ENCODE peak calls at places on chromosomes 5 and 9, in nine cellular contexts. V, O, F, P, W, R, J, D and T are unnamed samples.

GRCh38 chr9:94165592-94166236 is 81.5 kb downstream of the PTPDC1 start:
- DNase-seq in V (peak; percentile 95), O (peak; percentile 99), F (peak; percentile 99), P (peak; percentile 94), W (peak; percentile 92), R (peak; percentile 99), J (peak; percentile 98), D (peak; percentile 98), T (peak; percentile 78)

GRCh38 chr5:1204693-1205242 is 3.4 kb downstream of the SLC6A19 start:
- DNase-seq in V (no peak), O (peak; percentile 1), F (peak; percentile 61), P (no peak), W (no peak), R (no peak), J (no peak), D (no peak), T (no peak)

GRCh38 chr9:36974731-36975130 is 59.3 kb downstream of the PAX5 start:
- DNase-seq in V (no peak), O (no peak), F (no peak), P (no peak), W (no peak), R (no peak), J (no peak), D (peak; percentile 27), T (no peak)

GRCh38 chr5:42570946-42571625 is 147.8 kb downstream of the GHR start:
- DNase-seq in V (no peak), O (peak; percentile 41), F (no peak), P (no peak), W (no peak), R (no peak), J (no peak), D (peak; percentile 14), T (no peak)

GRCh38 chr9:123834907-123835562 is 94.9 kb downstream of the DENND1A start:
- DNase-seq in V (peak; percentile 16), O (peak; percentile 28), F (peak; percentile 83), P (no peak), W (no peak), R (no peak), J (no peak), D (no peak), T (no peak)

GRCh38 chr5:122772446-122772845 is 2.4 kb upstream of the SNX2 start:
- DNase-seq in V (no peak), O (peak; percentile 51), F (no peak), P (no peak), W (no peak), R (no peak), J (no peak), D (no peak), T (peak; percentile 74)

GRCh38 chr9:110427497-110428104 is 89.9 kb upstream of the TXNDC8 start:
- DNase-seq in V (no peak), O (peak; percentile 53), F (peak; percentile 46), P (no peak), W (no peak), R (peak; percentile 52), J (peak; percentile 57), D (peak; percentile 49), T (no peak)

GRCh38 chr9:132588501-132589147 is 6.2 kb downstream of the BARHL1 start:
- DNase-seq in V (no peak), O (no peak), F (no peak), P (no peak), W (no peak), R (no peak), J (no peak), D (no peak), T (no peak)

GRCh38 chr9:30932226-30932625 is 1452.2 kb upstream of the ACO1 start:
- DNase-seq in V (no peak), O (peak; percentile 5), F (no peak), P (no peak), W (no peak), R (no peak), J (no peak), D (peak; percentile 55), T (no peak)

DNA sequence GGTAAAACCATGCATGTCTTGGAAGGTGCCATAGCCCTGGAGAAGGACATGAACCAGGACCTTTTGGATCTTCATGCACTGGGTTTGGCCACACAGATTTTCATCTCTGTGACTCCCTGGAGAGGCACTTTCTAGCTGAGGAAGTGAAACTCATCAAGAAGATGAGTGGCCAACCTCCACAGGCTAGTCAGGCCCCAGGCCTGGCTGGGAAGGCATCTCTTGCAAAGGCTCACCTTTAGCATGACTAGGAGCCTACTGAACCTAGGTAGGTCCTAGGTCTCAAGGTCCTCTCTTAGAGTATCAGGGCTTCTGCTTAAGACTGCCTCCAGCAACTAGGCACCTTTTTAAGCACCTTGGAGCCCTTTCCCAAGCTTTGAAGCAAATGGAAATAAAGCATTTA is 1448.7 kb upstream of the ACO1 start:
- DNase-seq in V (no peak), O (no peak), F (no peak), P (no peak), W (no peak), R (no peak), J (no peak), D (no peak), T (no peak)
- TF ChIP-seq CTCF in V (no peak), O (no peak), F (no peak), P (no peak), W (no peak), R (no peak), J (no peak), D (no peak), T (no peak)

GRCh38 chr9:10612649-10613398 is at the start of gene PTPRD:
- DNase-seq in V (peak; percentile 16), O (peak; percentile 22), F (no peak), P (no peak), W (no peak), R (peak; percentile 50), J (peak; percentile 40), D (peak; percentile 23), T (no peak)
- TF ChIP-seq CTCF in V (no peak), O (no peak), F (no peak), P (no peak), W (no peak), R (no peak), J (no peak), D (peak; percentile 17), T (peak; percentile 27)

GRCh38 chr9:98611319-98611718 is 97.4 kb downstream of the GABBR2 start:
- DNase-seq in V (no peak), O (no peak), F (no peak), P (no peak), W (no peak), R (no peak), J (no peak), D (no peak), T (no peak)

GRCh38 chr9:98619788-98620187 is 88.9 kb downstream of the GABBR2 start:
- DNase-seq in V (no peak), O (no peak), F (no peak), P (no peak), W (no peak), R (no peak), J (no peak), D (no peak), T (no peak)

GRCh38 chr9:98611986-98612505 is 96.7 kb downstream of the GABBR2 start:
- DNase-seq in V (no peak), O (no peak), F (no peak), P (no peak), W (no peak), R (peak; percentile 66), J (no peak), D (no peak), T (no peak)

GRCh38 chr9:98614941-98615340 is 93.8 kb downstream of the GABBR2 start:
- DNase-seq in V (no peak), O (no peak), F (no peak), P (no peak), W (no peak), R (no peak), J (no peak), D (no peak), T (no peak)

GRCh38 chr9:98615633-98616032 is 93.1 kb downstream of the GABBR2 start:
- DNase-seq in V (no peak), O (no peak), F (no peak), P (no peak), W (no peak), R (no peak), J (no peak), D (no peak), T (no peak)
- TF ChIP-seq CTCF in V (no peak), O (no peak), F (no peak), P (no peak), W (no peak), R (no peak), J (no peak), D (no peak), T (no peak)

DNA sequence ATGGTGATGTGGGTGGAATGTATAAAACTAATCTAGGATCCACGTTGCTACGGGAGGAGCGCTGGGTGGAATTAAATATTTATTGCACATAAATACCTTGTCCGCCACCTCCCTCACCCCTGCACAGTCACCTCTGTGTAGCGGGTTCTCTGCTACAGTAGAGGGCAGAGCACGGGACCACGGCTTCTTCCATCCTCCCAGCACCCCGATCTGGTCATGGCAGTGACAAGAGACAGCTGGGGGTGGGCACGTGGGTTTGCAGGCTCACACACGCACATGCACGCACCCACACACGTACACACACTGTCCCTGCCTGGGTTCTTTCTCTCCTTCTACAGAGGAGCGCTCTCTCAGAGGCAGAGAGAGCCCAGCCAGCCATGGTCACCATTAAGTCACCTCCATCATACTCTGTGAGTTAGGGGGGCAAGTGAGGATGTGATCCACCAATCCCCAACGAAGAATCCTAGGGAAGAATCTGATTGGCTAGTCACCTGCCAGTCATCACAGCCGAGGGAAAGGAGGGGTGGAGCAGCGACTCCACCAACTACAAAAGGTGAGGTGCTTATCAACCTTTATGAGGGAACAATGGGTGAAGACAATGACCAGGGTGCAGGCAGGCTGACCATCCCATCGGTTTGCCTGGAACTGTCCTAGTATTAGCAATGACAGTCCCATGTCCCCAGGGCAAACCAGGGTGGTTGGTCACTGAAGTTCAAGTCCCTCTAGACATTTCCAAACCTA is 18.5 kb upstream of the FCN1 start:
- DNase-seq in V (no peak), O (no peak), F (no peak), P (no peak), W (no peak), R (no peak), J (no peak), D (no peak), T (no peak)
- TF ChIP-seq CTCF in V (no peak), O (no peak), F (no peak), P (no peak), W (no peak), R (no peak), J (no peak), D (no peak), T (no peak)

DNA sequence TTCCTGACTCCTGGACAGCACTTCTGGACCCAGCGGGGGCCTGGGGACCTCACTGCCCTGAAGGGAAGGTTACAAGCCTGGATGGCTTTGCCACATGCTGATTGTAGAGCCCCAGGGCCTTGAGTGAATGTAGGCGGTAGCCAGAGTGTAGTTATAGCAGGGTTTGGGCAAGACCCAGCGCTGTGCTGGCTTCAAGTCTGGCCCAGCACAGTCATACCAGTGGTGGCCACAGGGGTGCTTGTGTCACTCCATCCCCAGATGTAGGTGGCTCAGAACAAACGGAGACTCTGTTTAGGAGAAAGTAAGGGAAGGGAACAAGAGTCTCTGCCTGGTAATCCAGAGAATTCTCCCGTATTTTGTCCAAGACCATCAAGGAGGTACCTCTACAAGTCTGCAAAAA is 84.6 kb downstream of the STARD4 start:
- DNase-seq in V (no peak), O (no peak), F (no peak), P (no peak), W (no peak), R (no peak), J (no peak), D (no peak), T (no peak)
- TF ChIP-seq CTCF in V (no peak), O (no peak), F (no peak), P (no peak), W (no peak), R (no peak), J (no peak), D (no peak), T (no peak)